ENCODE peak calls at places on chromosomes 12 and 14, in ten cellular contexts. B is sigmoid colon, I is pancreas, J is GM23248, N is mammary epithelial cell, F is MM.1S, H is heart right ventricle, V is GM12878, C is right cardiac atrium, G is left ventricle myocardium inferior. L is an unnamed sample. For H3K4me1, the result is how much of the 10 kb centered on the place peaks cover.

GRCh38 chr12:121637231-121637914 is 11.0 kb downstream of the ORAI1 start:
- DNase-seq in I (no peak), B (no peak), G (no peak), J (no peak), F (no peak), V (no peak), N (no peak), C (peak), H (no peak), L (peak)

GRCh38 chr14:23520899-23521521 is 30.6 kb downstream of the ZFHX2 start:
- DNase-seq in I (no peak), J (no peak), B (no peak), V (no peak), G (no peak), N (no peak), H (no peak), C (no peak), F (no peak), L (no peak)

GRCh38 chr14:48616941-48617340 is 941.5 kb upstream of the MDGA2 start:
- DNase-seq in V (no peak), B (no peak), J (no peak), H (no peak), N (no peak), F (no peak), G (no peak), I (no peak), C (no peak), L (no peak)

GRCh38 chr12:52442600-52443061 is 8.5 kb upstream of the KRT75 start:
- DNase-seq in C (no peak), J (peak), H (no peak), I (no peak), G (no peak), F (no peak), N (peak), V (no peak), B (no peak), L (no peak)

GRCh38 chr14:89813485-89814080 is 140.9 kb downstream of the EFCAB11 start:
- DNase-seq in G (peak), V (no peak), N (no peak), H (no peak), C (no peak), B (no peak), I (no peak), J (peak), F (no peak), L (no peak)

GRCh38 chr12:14601692-14602091 is 34.0 kb upstream of the PLBD1 start:
- DNase-seq in C (no peak), I (no peak), G (no peak), H (no peak), B (no peak), V (no peak), F (no peak), J (no peak), N (no peak), L (no peak)

GRCh38 chr14:97414718-97415098 is 617.5 kb downstream of the VRK1 start:
- DNase-seq in C (no peak), G (no peak), B (no peak), N (no peak), J (no peak), F (no peak), I (no peak), V (no peak), H (no peak), L (no peak)

GRCh38 chr12:75738486-75738885 is 227.1 kb upstream of the KRR1 start:
- DNase-seq in H (no peak), V (peak), F (no peak), G (no peak), I (no peak), N (no peak), C (no peak), J (peak), B (no peak), L (no peak)

GRCh38 chr14:29654910-29655590 is 272.6 kb downstream of the PRKD1 start:
- DNase-seq in V (no peak), H (no peak), I (no peak), J (peak), C (no peak), G (no peak), N (peak), F (no peak), B (no peak), L (no peak)

GRCh38 chr14:31441273-31442110 is 15.8 kb downstream of the DTD2 start:
- DNase-seq in H (no peak), B (no peak), J (peak), N (no peak), C (no peak), G (no peak), I (no peak), F (no peak), V (no peak), L (no peak)

GRCh38 chr14:35875296-35875695 is 49.2 kb downstream of the BRMS1L start:
- DNase-seq in I (no peak), C (no peak), J (no peak), B (no peak), N (no peak), G (no peak), V (no peak), F (no peak), H (no peak), L (no peak)

GRCh38 chr14:23252006-23252405 is 14.3 kb downstream of the RNF212B start:
- DNase-seq in J (no peak), I (no peak), V (no peak), H (no peak), B (no peak), G (no peak), C (no peak), N (peak), F (no peak), L (no peak)

GRCh38 chr12:82398883-82399282 is 40.6 kb downstream of the METTL25 start:
- DNase-seq in J (no peak), C (no peak), F (no peak), G (no peak), I (no peak), N (no peak), H (no peak), B (no peak), V (no peak), L (no peak)

GRCh38 chr12:45302621-45303020 is 86.7 kb downstream of the ANO6 start:
- DNase-seq in V (no peak), H (no peak), G (no peak), C (no peak), B (no peak), I (no peak), J (peak), F (no peak), N (no peak), L (no peak)

GRCh38 chr12:121981456-121981855 is 40.2 kb upstream of the BCL7A start:
- DNase-seq in G (no peak), F (no peak), N (no peak), C (no peak), H (no peak), B (no peak), I (no peak), V (no peak), J (no peak), L (no peak)

GRCh38 chr12:92075425-92075891 is 70.2 kb downstream of the BTG1 start:
- DNase-seq in G (no peak), B (no peak), H (no peak), J (peak), V (no peak), I (no peak), F (no peak), C (no peak), N (no peak), L (no peak)

GRCh38 chr14:99732436-99733220 is 48.5 kb downstream of the CYP46A1 start:
- DNase-seq in I (peak), B (peak), V (no peak), C (peak), N (no peak), H (peak), G (peak), F (no peak), J (no peak), L (peak)

GRCh38 chr12:56810918-56811317 is 47.8 kb downstream of the HSD17B6 start:
- DNase-seq in V (no peak), J (no peak), F (no peak), G (no peak), N (no peak), C (no peak), H (no peak), I (no peak), B (no peak), L (no peak)

GRCh38 chr12:70853326-70853725 is 67.2 kb downstream of the PTPRR start:
- DNase-seq in N (peak), B (peak), G (no peak), V (no peak), I (no peak), F (no peak), J (peak), H (peak), C (no peak), L (no peak)

GRCh38 chr12:53187145-53187899 is 6.6 kb upstream of the CSAD start:
- DNase-seq in J (no peak), I (no peak), C (no peak), B (no peak), H (no peak), N (no peak), F (no peak), G (no peak), V (no peak), L (no peak)

GRCh38 chr12:3432868-3433267 is 58.1 kb upstream of the PRMT8 start:
- DNase-seq in H (no peak), V (no peak), G (no peak), I (no peak), N (no peak), J (no peak), F (no peak), C (no peak), B (no peak), L (no peak)

GRCh38 chr12:106953352-106954260 is 2.1 kb upstream of the TMEM263 start:
- DNase-seq in B (no peak), N (no peak), H (no peak), F (no peak), G (no peak), J (no peak), V (no peak), I (no peak), C (peak), L (no peak)

GRCh38 chr12:29703528-29703927 is 80.2 kb downstream of the TMTC1 start:
- DNase-seq in I (no peak), H (no peak), V (no peak), N (no peak), C (no peak), G (no peak), F (no peak), J (no peak), B (no peak), L (no peak)

GRCh38 chr12:8697120-8697475 is 693 bp upstream of the RIMKLB start:
- DNase-seq in N (peak), C (peak), H (peak), F (no peak), G (no peak), V (no peak), B (no peak), J (peak), I (no peak), L (no peak)

GRCh38 chr12:89051065-89051677 is 301.1 kb downstream of the DUSP6 start:
- DNase-seq in C (no peak), I (no peak), G (no peak), J (peak), V (no peak), F (peak), B (no peak), H (peak), N (peak), L (peak)

GRCh38 chr12:104825408-104825807 is 132.7 kb downstream of the SLC41A2 start:
- DNase-seq in G (no peak), N (peak), B (no peak), H (no peak), C (no peak), I (no peak), V (no peak), J (peak), F (no peak), L (no peak)

GRCh38 chr14:92850492-92850891 is 56.4 kb downstream of the GOLGA5 start:
- DNase-seq in G (no peak), F (peak), J (peak), V (no peak), B (no peak), N (peak), C (no peak), I (no peak), H (no peak), L (no peak)

GRCh38 chr14:89254201-89254919 is 162.7 kb downstream of the FOXN3 start:
- DNase-seq in I (no peak), N (no peak), B (no peak), F (no peak), H (no peak), J (no peak), V (no peak), G (no peak), C (no peak), L (no peak)

DNA sequence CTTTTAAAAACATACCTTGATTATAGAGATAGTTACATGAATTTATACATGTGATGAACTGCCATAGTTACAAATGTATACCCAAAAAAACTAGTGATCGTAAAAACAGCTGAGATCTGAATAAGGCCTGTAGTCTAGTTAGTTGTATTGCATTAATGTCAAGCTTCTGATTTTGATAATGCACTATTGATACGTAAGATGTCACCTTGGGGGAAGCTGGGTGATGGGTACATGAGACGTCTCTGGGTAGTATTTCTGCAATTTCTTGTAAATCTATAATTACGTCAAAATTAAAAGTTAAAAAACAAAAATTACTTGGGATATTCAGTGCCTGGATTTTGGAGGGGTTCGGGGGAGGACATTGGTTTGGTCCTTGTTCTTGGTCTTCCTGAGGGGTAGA is 144.4 kb downstream of the SAMD4A start:
- DNase-seq in B (no peak), G (no peak), N (no peak), I (no peak), H (no peak), V (no peak), F (no peak), C (no peak), J (no peak), L (no peak)
- H3K27ac ChIP-seq in B (peak), G (peak), N (no peak), I (no peak), H (peak), V (no peak), F (peak), C (peak), J (no peak), L (no peak)

GRCh38 chr12:132488127-132489077 is 1.5 kb upstream of the FBRSL1 start:
- DNase-seq in N (no peak), F (no peak), J (no peak), G (peak), C (peak), I (peak), B (no peak), V (no peak), H (peak), L (peak)
- H3K4me3 ChIP-seq in N (no peak), F (no peak), J (no peak), G (peak), C (peak), I (no peak), B (peak), V (peak), H (peak), L (peak)

GRCh38 chr12:21650997-21651396 is 6.6 kb downstream of the LDHB start:
- DNase-seq in J (no peak), N (no peak), B (no peak), I (no peak), C (no peak), H (no peak), F (no peak), G (no peak), V (no peak), L (no peak)

GRCh38 chr12:21649034-21649433 is 8.6 kb downstream of the LDHB start:
- DNase-seq in I (no peak), H (no peak), J (no peak), B (no peak), V (no peak), F (no peak), G (no peak), N (no peak), C (no peak), L (no peak)

GRCh38 chr12:21651821-21652220 is 5.8 kb downstream of the LDHB start:
- DNase-seq in C (no peak), G (no peak), I (no peak), H (no peak), F (no peak), B (no peak), V (no peak), J (no peak), N (no peak), L (no peak)

GRCh38 chr12:21647179-21647578 is 10.5 kb downstream of the LDHB start:
- DNase-seq in F (no peak), V (no peak), I (no peak), B (no peak), H (no peak), C (no peak), N (no peak), G (no peak), J (no peak), L (no peak)

GRCh38 chr12:21648378-21648777 is 9.3 kb downstream of the LDHB start:
- DNase-seq in H (no peak), G (no peak), F (no peak), J (no peak), I (no peak), C (no peak), B (no peak), V (no peak), N (no peak), L (no peak)
- H3K4me1 ChIP-seq in H (under half), G (half or more), F (under half), J (under half), I (under half), C (under half), B (under half), V (under half), N (under half), L (half or more)

GRCh38 chr12:123092866-123093265 is 58.0 kb downstream of the PITPNM2 start:
- DNase-seq in N (peak), C (no peak), I (no peak), G (no peak), H (no peak), F (no peak), V (no peak), J (no peak), B (no peak), L (no peak)
- H3K27ac ChIP-seq in N (no peak), C (no peak), I (no peak), G (peak), H (no peak), F (no peak), V (no peak), J (no peak), B (no peak), L (no peak)

GRCh38 chr14:52690983-52691760 is 4.2 kb downstream of the ERO1A start:
- DNase-seq in N (peak), C (no peak), B (no peak), I (no peak), V (no peak), F (no peak), H (no peak), J (no peak), G (no peak), L (no peak)
- H3K4me3 ChIP-seq in N (no peak), C (no peak), B (no peak), I (no peak), V (peak), F (no peak), H (no peak), J (no peak), G (no peak), L (no peak)

DNA sequence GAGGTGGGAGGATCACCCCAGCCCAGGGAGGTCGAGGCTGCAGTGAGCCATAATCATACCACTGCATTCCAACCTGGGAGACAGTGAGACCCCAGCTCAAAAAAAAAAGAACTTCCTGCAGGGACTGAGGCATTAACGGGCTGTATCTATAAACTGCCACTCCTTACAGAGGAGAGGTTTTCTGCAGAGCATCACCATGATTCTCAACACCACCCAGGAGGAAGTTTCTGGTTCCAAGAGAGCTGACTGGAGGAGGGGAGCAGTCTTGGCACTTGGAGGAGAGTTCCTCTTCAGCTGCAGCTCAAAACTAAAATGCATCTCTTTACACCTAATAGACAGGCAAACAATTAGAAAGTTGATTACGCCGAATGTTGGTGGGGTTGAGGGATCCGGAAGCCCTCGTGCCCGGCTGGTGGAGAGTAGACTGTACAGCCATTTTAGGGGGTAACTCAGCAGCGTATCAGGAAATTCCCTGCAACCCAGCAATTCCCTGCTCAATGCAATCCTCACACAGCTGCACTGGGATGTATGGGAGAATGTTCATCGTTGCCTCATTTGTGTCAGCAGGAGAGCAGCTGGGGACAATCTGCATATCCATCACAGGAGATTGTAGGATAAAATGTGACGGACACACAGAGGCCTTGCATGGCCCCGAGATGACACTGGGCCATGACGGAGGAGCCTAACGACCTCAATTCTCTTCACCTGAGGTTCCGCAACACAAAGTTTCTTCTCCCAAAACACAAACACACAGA is 36.6 kb downstream of the ACTN1 start:
- DNase-seq in F (no peak), J (no peak), N (no peak), I (no peak), H (no peak), V (no peak), C (no peak), B (no peak), G (no peak), L (no peak)
- H3K4me1 ChIP-seq in F (under half), J (half or more), N (half or more), I (under half), H (half or more), V (under half), C (half or more), B (half or more), G (half or more), L (half or more)

GRCh38 chr12:20491290-20491689 is 123.0 kb downstream of the PDE3A start:
- DNase-seq in I (no peak), F (no peak), V (no peak), G (no peak), N (no peak), H (no peak), B (no peak), C (no peak), J (no peak), L (no peak)
- H3K27ac ChIP-seq in I (no peak), F (no peak), V (no peak), G (no peak), N (no peak), H (no peak), B (no peak), C (no peak), J (peak), L (no peak)

DNA sequence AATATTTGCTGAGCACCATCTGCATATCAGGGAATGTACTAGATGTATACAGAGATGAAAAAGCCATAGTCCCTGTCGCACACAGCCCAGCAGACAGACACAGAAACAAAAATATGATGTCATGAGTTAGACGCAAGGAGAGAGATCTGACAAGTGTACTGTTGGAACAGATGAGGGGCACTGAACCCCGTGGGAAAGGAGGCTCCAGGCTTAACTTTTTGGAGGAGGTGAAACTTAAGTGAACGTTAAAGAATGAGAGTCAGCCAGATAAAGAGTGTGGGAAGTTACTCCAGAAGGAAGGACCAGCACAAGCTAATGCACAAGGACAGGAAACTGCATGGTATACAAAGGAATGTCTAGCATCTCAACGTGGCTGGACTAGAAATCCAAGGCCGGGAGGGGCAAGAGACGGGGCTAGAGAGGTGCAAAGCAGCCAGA is 2.5 kb upstream of the ACTN1 start:
- DNase-seq in C (no peak), F (no peak), J (peak), V (no peak), H (no peak), B (no peak), G (no peak), N (no peak), I (no peak), L (no peak)
- H3K4me3 ChIP-seq in C (no peak), F (no peak), J (peak), V (no peak), H (no peak), B (no peak), G (no peak), N (no peak), I (no peak), L (no peak)

GRCh38 chr12:94561943-94562411 is 88.4 kb downstream of the TMCC3 start:
- DNase-seq in V (peak), B (no peak), H (peak), F (peak), I (peak), N (peak), C (peak), G (peak), J (no peak), L (no peak)

GRCh38 chr12:94560416-94561221 is 89.7 kb downstream of the TMCC3 start:
- DNase-seq in J (peak), C (no peak), V (peak), H (no peak), B (no peak), I (no peak), F (peak), N (peak), G (no peak), L (no peak)

GRCh38 chr12:94565683-94566082 is 84.7 kb downstream of the TMCC3 start:
- DNase-seq in G (no peak), B (no peak), F (no peak), N (no peak), I (no peak), J (no peak), V (no peak), H (no peak), C (no peak), L (no peak)

GRCh38 chr12:94566345-94566744 is 84.0 kb downstream of the TMCC3 start:
- DNase-seq in G (no peak), F (no peak), N (no peak), V (no peak), J (no peak), I (no peak), C (no peak), B (no peak), H (no peak), L (no peak)

GRCh38 chr12:94563261-94563660 is 87.1 kb downstream of the TMCC3 start:
- DNase-seq in J (no peak), V (no peak), N (no peak), I (no peak), B (no peak), F (no peak), G (no peak), C (no peak), H (peak), L (no peak)
- H3K4me1 ChIP-seq in J (under half), V (under half), N (under half), I (under half), B (under half), F (half or more), G (under half), C (under half), H (under half), L (under half)